ENCODE peak calls at places on chromosomes 4 and X, in eight cellular contexts. One of them, this sample, is unnamed.

GRCh38 chr4:15918484-15919129 is 19.9 kb downstream of the FGFBP1 start:
- DNase-seq in left lung: no peak
- DNase-seq in choroid plexus epithelial cell: no peak
- DNase-seq in thyroid gland: peak
- DNase-seq in cardiac muscle cell: peak
- DNase-seq in cardiac fibroblast: no peak
- DNase-seq in AG04450: no peak
- DNase-seq in brain microvascular endothelial cell: no peak
- DNase-seq in this sample: no peak

GRCh38 chr4:80434238-80434637 is 98.7 kb downstream of the CFAP299 start:
- DNase-seq in left lung: no peak
- DNase-seq in cardiac muscle cell: no peak
- DNase-seq in cardiac fibroblast: peak
- DNase-seq in AG04450: peak
- DNase-seq in brain microvascular endothelial cell: peak
- DNase-seq in thyroid gland: no peak
- DNase-seq in choroid plexus epithelial cell: peak
- DNase-seq in this sample: no peak

GRCh38 chr4:128286474-128287158 is 997 bp downstream of the PGRMC2 start:
- DNase-seq in AG04450: no peak
- DNase-seq in choroid plexus epithelial cell: peak
- DNase-seq in cardiac muscle cell: peak
- DNase-seq in left lung: no peak
- DNase-seq in cardiac fibroblast: peak
- DNase-seq in brain microvascular endothelial cell: no peak
- DNase-seq in thyroid gland: peak
- DNase-seq in this sample: no peak

GRCh38 chrX:45011131-45011530 is 138.1 kb downstream of the KDM6A start:
- DNase-seq in left lung: no peak
- DNase-seq in brain microvascular endothelial cell: peak
- DNase-seq in choroid plexus epithelial cell: peak
- DNase-seq in AG04450: no peak
- DNase-seq in cardiac muscle cell: no peak
- DNase-seq in thyroid gland: no peak
- DNase-seq in cardiac fibroblast: peak
- DNase-seq in this sample: no peak

GRCh38 chr4:67327245-67327860 is 217.9 kb downstream of the CENPC start:
- DNase-seq in left lung: no peak
- DNase-seq in choroid plexus epithelial cell: peak
- DNase-seq in cardiac fibroblast: peak
- DNase-seq in brain microvascular endothelial cell: peak
- DNase-seq in AG04450: peak
- DNase-seq in thyroid gland: peak
- DNase-seq in cardiac muscle cell: peak
- DNase-seq in this sample: no peak

GRCh38 chr4:149512489-149512888 is 303.2 kb downstream of the IQCM start:
- DNase-seq in thyroid gland: no peak
- DNase-seq in left lung: no peak
- DNase-seq in AG04450: no peak
- DNase-seq in brain microvascular endothelial cell: no peak
- DNase-seq in choroid plexus epithelial cell: peak
- DNase-seq in cardiac fibroblast: peak
- DNase-seq in cardiac muscle cell: no peak
- DNase-seq in this sample: no peak

GRCh38 chr4:114296126-114296525 is 302.5 kb upstream of the UGT8 start:
- DNase-seq in left lung: peak
- DNase-seq in brain microvascular endothelial cell: no peak
- DNase-seq in AG04450: no peak
- DNase-seq in cardiac muscle cell: no peak
- DNase-seq in choroid plexus epithelial cell: no peak
- DNase-seq in cardiac fibroblast: no peak
- DNase-seq in thyroid gland: no peak
- DNase-seq in this sample: peak

GRCh38 chrX:100643943-100644587 is at the start of gene SRPX2:
- DNase-seq in brain microvascular endothelial cell: peak
- DNase-seq in choroid plexus epithelial cell: peak
- DNase-seq in AG04450: peak
- DNase-seq in cardiac muscle cell: no peak
- DNase-seq in thyroid gland: no peak
- DNase-seq in left lung: no peak
- DNase-seq in cardiac fibroblast: peak
- DNase-seq in this sample: no peak

GRCh38 chr4:144355809-144356757 is 215.6 kb upstream of the GYPA start:
- DNase-seq in cardiac fibroblast: peak
- DNase-seq in choroid plexus epithelial cell: peak
- DNase-seq in thyroid gland: no peak
- DNase-seq in cardiac muscle cell: peak
- DNase-seq in brain microvascular endothelial cell: peak
- DNase-seq in AG04450: peak
- DNase-seq in left lung: peak
- DNase-seq in this sample: peak

GRCh38 chr4:3136454-3136853 is 62.0 kb downstream of the HTT start:
- DNase-seq in AG04450: no peak
- DNase-seq in choroid plexus epithelial cell: peak
- DNase-seq in thyroid gland: no peak
- DNase-seq in left lung: no peak
- DNase-seq in cardiac fibroblast: peak
- DNase-seq in cardiac muscle cell: no peak
- DNase-seq in brain microvascular endothelial cell: no peak
- DNase-seq in this sample: no peak

GRCh38 chr4:137635108-137635507 is 102.8 kb upstream of the PCDH18 start:
- DNase-seq in brain microvascular endothelial cell: peak
- DNase-seq in choroid plexus epithelial cell: peak
- DNase-seq in cardiac fibroblast: peak
- DNase-seq in AG04450: no peak
- DNase-seq in thyroid gland: no peak
- DNase-seq in cardiac muscle cell: no peak
- DNase-seq in left lung: no peak
- DNase-seq in this sample: no peak

GRCh38 chrX:9153299-9153698 is 119.4 kb upstream of the FAM9B start:
- DNase-seq in thyroid gland: no peak
- DNase-seq in choroid plexus epithelial cell: peak
- DNase-seq in cardiac muscle cell: no peak
- DNase-seq in left lung: no peak
- DNase-seq in cardiac fibroblast: peak
- DNase-seq in AG04450: no peak
- DNase-seq in brain microvascular endothelial cell: peak
- DNase-seq in this sample: no peak

GRCh38 chrX:119826399-119826959 is 26.3 kb downstream of the UPF3B start:
- DNase-seq in choroid plexus epithelial cell: peak
- DNase-seq in thyroid gland: no peak
- DNase-seq in cardiac muscle cell: no peak
- DNase-seq in cardiac fibroblast: peak
- DNase-seq in AG04450: no peak
- DNase-seq in left lung: no peak
- DNase-seq in brain microvascular endothelial cell: peak
- DNase-seq in this sample: no peak

GRCh38 chr4:20422398-20422797 is 170.7 kb downstream of the SLIT2 start:
- DNase-seq in left lung: no peak
- DNase-seq in choroid plexus epithelial cell: peak
- DNase-seq in AG04450: no peak
- DNase-seq in cardiac fibroblast: peak
- DNase-seq in thyroid gland: peak
- DNase-seq in brain microvascular endothelial cell: peak
- DNase-seq in cardiac muscle cell: peak
- DNase-seq in this sample: no peak

GRCh38 chrX:40090050-40090804 is 7.5 kb downstream of the BCOR start:
- DNase-seq in left lung: peak
- DNase-seq in thyroid gland: peak
- DNase-seq in choroid plexus epithelial cell: no peak
- DNase-seq in cardiac fibroblast: peak
- DNase-seq in brain microvascular endothelial cell: no peak
- DNase-seq in cardiac muscle cell: no peak
- DNase-seq in AG04450: no peak
- DNase-seq in this sample: no peak

GRCh38 chr4:762211-763190 is 56.9 kb downstream of the PCGF3 start:
- DNase-seq in AG04450: no peak
- DNase-seq in left lung: peak
- DNase-seq in thyroid gland: no peak
- DNase-seq in brain microvascular endothelial cell: peak
- DNase-seq in choroid plexus epithelial cell: peak
- DNase-seq in cardiac fibroblast: peak
- DNase-seq in cardiac muscle cell: no peak
- DNase-seq in this sample: peak

DNA sequence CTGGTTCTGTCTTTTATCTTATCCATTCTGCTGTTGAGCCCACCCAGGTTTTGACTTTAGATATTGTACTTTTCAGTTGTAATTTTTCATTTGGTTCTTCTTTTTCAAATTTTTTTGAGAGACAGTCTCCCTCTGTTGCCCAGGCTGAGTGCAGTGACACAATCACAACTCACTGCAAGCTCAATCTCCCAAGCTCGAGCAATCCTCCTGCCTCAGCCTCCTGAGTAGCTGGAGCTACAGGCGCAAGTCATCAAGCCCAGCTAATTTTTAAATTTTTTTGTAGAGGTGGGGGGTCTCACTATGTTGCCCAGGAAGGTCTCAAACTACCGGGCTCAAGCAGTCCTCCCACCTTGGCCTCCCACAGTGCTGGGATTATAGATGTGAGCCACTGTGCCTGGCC is 25.7 kb downstream of the LETM1 start:
- DNase-seq in cardiac fibroblast: no peak
- DNase-seq in brain microvascular endothelial cell: no peak
- DNase-seq in thyroid gland: no peak
- DNase-seq in choroid plexus epithelial cell: no peak
- DNase-seq in AG04450: no peak
- DNase-seq in cardiac muscle cell: no peak
- DNase-seq in left lung: no peak
- DNase-seq in this sample: no peak
- TF ChIP-seq CTCF in cardiac fibroblast: no peak
- TF ChIP-seq CTCF in brain microvascular endothelial cell: no peak
- TF ChIP-seq CTCF in thyroid gland: no peak
- TF ChIP-seq CTCF in choroid plexus epithelial cell: no peak
- TF ChIP-seq CTCF in AG04450: no peak
- TF ChIP-seq CTCF in cardiac muscle cell: no peak
- TF ChIP-seq CTCF in left lung: no peak
- TF ChIP-seq CTCF in this sample: no peak

GRCh38 chr4:70902577-70903281 is 560 bp downstream of the MOB1B start:
- DNase-seq in brain microvascular endothelial cell: peak
- DNase-seq in choroid plexus epithelial cell: no peak
- DNase-seq in cardiac muscle cell: no peak
- DNase-seq in thyroid gland: peak
- DNase-seq in AG04450: no peak
- DNase-seq in cardiac fibroblast: peak
- DNase-seq in left lung: no peak
- DNase-seq in this sample: no peak

GRCh38 chr4:70903282-70903603 is 1.1 kb downstream of the MOB1B start:
- DNase-seq in left lung: no peak
- DNase-seq in thyroid gland: peak
- DNase-seq in cardiac muscle cell: peak
- DNase-seq in cardiac fibroblast: peak
- DNase-seq in AG04450: no peak
- DNase-seq in brain microvascular endothelial cell: no peak
- DNase-seq in choroid plexus epithelial cell: no peak
- DNase-seq in this sample: no peak

GRCh38 chr4:70901607-70901983 is 574 bp upstream of the MOB1B start:
- DNase-seq in cardiac fibroblast: no peak
- DNase-seq in brain microvascular endothelial cell: no peak
- DNase-seq in cardiac muscle cell: no peak
- DNase-seq in thyroid gland: no peak
- DNase-seq in left lung: no peak
- DNase-seq in AG04450: no peak
- DNase-seq in choroid plexus epithelial cell: no peak
- DNase-seq in this sample: no peak

DNA sequence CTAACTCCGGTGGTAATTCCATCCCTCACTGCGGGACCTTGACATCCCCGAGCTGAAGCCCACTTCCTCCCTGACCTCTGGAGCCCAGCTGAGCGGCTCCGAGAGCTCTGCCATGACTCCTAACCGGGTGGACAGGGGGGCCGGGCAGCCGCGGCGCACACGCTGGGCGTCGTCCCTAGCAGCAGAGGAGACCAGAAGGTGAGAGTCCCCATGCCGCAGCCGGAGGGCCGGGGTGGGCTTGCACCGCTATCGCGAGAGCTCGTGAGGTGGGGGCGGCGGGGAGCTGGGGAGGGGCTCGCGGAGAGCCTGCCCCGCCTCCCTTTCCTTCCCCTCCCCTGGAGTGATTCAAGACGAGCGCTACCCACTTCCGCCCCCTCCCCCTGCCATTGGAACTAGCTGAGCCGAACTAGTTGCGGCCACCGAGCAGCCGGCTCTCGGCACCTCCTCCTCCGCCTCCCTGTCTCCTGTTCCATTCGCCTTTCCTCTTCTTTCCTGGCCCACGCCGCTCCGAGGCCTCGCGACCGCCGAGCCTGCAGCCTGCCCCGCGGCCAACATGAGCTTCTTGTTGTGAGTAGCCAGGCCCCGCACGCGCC is at the start of gene MOB1B:
- DNase-seq in AG04450: peak
- DNase-seq in choroid plexus epithelial cell: peak
- DNase-seq in left lung: peak
- DNase-seq in thyroid gland: peak
- DNase-seq in brain microvascular endothelial cell: peak
- DNase-seq in cardiac muscle cell: peak
- DNase-seq in cardiac fibroblast: peak
- DNase-seq in this sample: peak
- TF ChIP-seq CTCF in AG04450: peak
- TF ChIP-seq CTCF in choroid plexus epithelial cell: peak
- TF ChIP-seq CTCF in left lung: peak
- TF ChIP-seq CTCF in thyroid gland: peak
- TF ChIP-seq CTCF in brain microvascular endothelial cell: peak
- TF ChIP-seq CTCF in cardiac muscle cell: peak
- TF ChIP-seq CTCF in cardiac fibroblast: peak
- TF ChIP-seq CTCF in this sample: peak

GRCh38 chrX:151398346-151398745 is 1.3 kb downstream of the VMA21 start:
- DNase-seq in AG04450: no peak
- DNase-seq in thyroid gland: no peak
- DNase-seq in left lung: no peak
- DNase-seq in choroid plexus epithelial cell: no peak
- DNase-seq in cardiac fibroblast: no peak
- DNase-seq in brain microvascular endothelial cell: no peak
- DNase-seq in cardiac muscle cell: no peak
- DNase-seq in this sample: no peak

GRCh38 chrX:151397741-151398070 is 700 bp downstream of the VMA21 start:
- DNase-seq in cardiac fibroblast: no peak
- DNase-seq in cardiac muscle cell: no peak
- DNase-seq in brain microvascular endothelial cell: no peak
- DNase-seq in choroid plexus epithelial cell: peak
- DNase-seq in thyroid gland: no peak
- DNase-seq in AG04450: no peak
- DNase-seq in left lung: no peak
- DNase-seq in this sample: no peak

GRCh38 chrX:151396827-151397740 is at the start of gene VMA21:
- DNase-seq in left lung: peak
- DNase-seq in AG04450: peak
- DNase-seq in brain microvascular endothelial cell: peak
- DNase-seq in cardiac fibroblast: peak
- DNase-seq in cardiac muscle cell: peak
- DNase-seq in thyroid gland: peak
- DNase-seq in choroid plexus epithelial cell: peak
- DNase-seq in this sample: no peak

GRCh38 chrX:151402719-151403390 is 5.8 kb downstream of the VMA21 start:
- DNase-seq in left lung: no peak
- DNase-seq in cardiac fibroblast: no peak
- DNase-seq in choroid plexus epithelial cell: no peak
- DNase-seq in thyroid gland: peak
- DNase-seq in cardiac muscle cell: no peak
- DNase-seq in brain microvascular endothelial cell: no peak
- DNase-seq in AG04450: no peak
- DNase-seq in this sample: no peak
- TF ChIP-seq CTCF in left lung: no peak
- TF ChIP-seq CTCF in cardiac fibroblast: no peak
- TF ChIP-seq CTCF in choroid plexus epithelial cell: no peak
- TF ChIP-seq CTCF in thyroid gland: peak
- TF ChIP-seq CTCF in cardiac muscle cell: no peak
- TF ChIP-seq CTCF in brain microvascular endothelial cell: no peak
- TF ChIP-seq CTCF in AG04450: no peak
- TF ChIP-seq CTCF in this sample: no peak

GRCh38 chr4:125681240-125681639 is 366.5 kb downstream of the FAT4 start:
- DNase-seq in left lung: no peak
- DNase-seq in cardiac muscle cell: peak
- DNase-seq in brain microvascular endothelial cell: no peak
- DNase-seq in thyroid gland: no peak
- DNase-seq in cardiac fibroblast: no peak
- DNase-seq in choroid plexus epithelial cell: no peak
- DNase-seq in AG04450: no peak
- DNase-seq in this sample: no peak
- TF ChIP-seq CTCF in left lung: no peak
- TF ChIP-seq CTCF in cardiac muscle cell: no peak
- TF ChIP-seq CTCF in brain microvascular endothelial cell: no peak
- TF ChIP-seq CTCF in thyroid gland: no peak
- TF ChIP-seq CTCF in cardiac fibroblast: no peak
- TF ChIP-seq CTCF in choroid plexus epithelial cell: no peak
- TF ChIP-seq CTCF in AG04450: no peak
- TF ChIP-seq CTCF in this sample: no peak